ENCODE peak calls at places on chromosomes 3 and 15, in nine cellular contexts. U is SK-N-SH; Y is tibial nerve; K is pancreas; W is upper lobe of right lung; A is lower lobe of right lung; T is effector memory CD4-positive, alpha-beta T cell; D is endodermal cell; B is ovary. C is an unnamed sample. For H3K4me1, the result is how much of the 10 kb centered on the place peaks cover.

GRCh38 chr3:173411288-173412064 is 13.9 kb downstream of the NLGN1 start:
- DNase-seq in Y (no peak), T (no peak), D (no peak), B (no peak), K (no peak), W (no peak), A (peak), U (peak), C (no peak)

GRCh38 chr3:8443829-8444791 is 57.5 kb upstream of the LMCD1 start:
- DNase-seq in D (peak), K (peak), U (peak), Y (peak), W (peak), T (no peak), B (peak), A (peak), C (no peak)

GRCh38 chr3:47024932-47025331 is 45.5 kb downstream of the NBEAL2 start:
- DNase-seq in D (peak), A (no peak), T (no peak), W (no peak), U (no peak), Y (no peak), K (no peak), B (no peak), C (no peak)

GRCh38 chr15:97966924-97967620 is 6.6 kb downstream of the ARRDC4 start:
- DNase-seq in D (no peak), B (no peak), W (no peak), U (no peak), T (no peak), A (no peak), Y (no peak), K (no peak), C (no peak)

GRCh38 chr3:47664519-47664918 is 85.9 kb upstream of the CSPG5 start:
- DNase-seq in A (no peak), W (no peak), U (peak), K (no peak), T (no peak), Y (no peak), B (no peak), D (no peak), C (no peak)

GRCh38 chr3:107217161-107217560 is 160.1 kb upstream of the CCDC54 start:
- DNase-seq in T (no peak), B (no peak), A (no peak), D (no peak), Y (no peak), U (no peak), W (no peak), K (no peak), C (no peak)

GRCh38 chr3:193842029-193842782 is 249.2 kb downstream of the OPA1 start:
- DNase-seq in A (no peak), K (no peak), W (peak), U (no peak), D (peak), B (no peak), T (no peak), Y (no peak), C (no peak)

GRCh38 chr3:150077581-150078247 is 107.0 kb upstream of the PFN2 start:
- DNase-seq in Y (no peak), D (no peak), W (no peak), A (no peak), T (no peak), K (no peak), U (no peak), B (no peak), C (no peak)

GRCh38 chr3:103629391-103629790 is 1194.6 kb downstream of the ZPLD1 start:
- DNase-seq in B (no peak), K (no peak), W (no peak), T (no peak), A (no peak), D (no peak), U (no peak), Y (no peak), C (no peak)

GRCh38 chr3:158845748-158846350 is 44.0 kb downstream of the MFSD1 start:
- DNase-seq in U (peak), B (no peak), W (no peak), A (no peak), T (no peak), D (no peak), Y (no peak), K (no peak), C (peak)

GRCh38 chr15:77901251-77901881 is 176.1 kb downstream of the TBC1D2B start:
- DNase-seq in A (peak), U (no peak), T (no peak), Y (no peak), K (no peak), B (no peak), W (peak), D (peak), C (no peak)

GRCh38 chr15:82298520-82298919 is 35.9 kb downstream of the SAXO2 start:
- DNase-seq in U (no peak), W (peak), B (no peak), A (no peak), Y (no peak), D (no peak), T (peak), K (no peak), C (peak)

GRCh38 chr3:69741057-69741830 is 2.0 kb downstream of the MITF start:
- DNase-seq in T (no peak), A (no peak), K (no peak), Y (no peak), U (no peak), D (no peak), B (no peak), W (no peak), C (no peak)

GRCh38 chr3:188956839-188957489 is 214.8 kb upstream of the TPRG1 start:
- DNase-seq in B (no peak), W (no peak), A (no peak), T (no peak), U (peak), D (no peak), Y (no peak), K (no peak), C (no peak)

GRCh38 chr3:184767377-184767776 is 44.6 kb upstream of the VPS8 start:
- DNase-seq in Y (no peak), T (no peak), A (no peak), U (no peak), W (no peak), B (no peak), D (no peak), K (no peak), C (no peak)

GRCh38 chr3:146472611-146473010 is 3.2 kb upstream of the PLSCR2 start:
- DNase-seq in K (no peak), D (no peak), A (no peak), B (no peak), Y (no peak), W (no peak), U (no peak), T (no peak), C (no peak)

GRCh38 chr3:157089455-157090221 is 70.3 kb downstream of the CCNL1 start:
- DNase-seq in B (no peak), U (no peak), W (peak), D (no peak), T (peak), A (peak), Y (no peak), K (no peak), C (no peak)

GRCh38 chr3:41053220-41053619 is 146.1 kb upstream of the CTNNB1 start:
- DNase-seq in W (no peak), Y (no peak), D (no peak), A (no peak), K (no peak), B (no peak), T (no peak), U (no peak), C (no peak)

GRCh38 chr15:77009646-77010311 is 14.9 kb downstream of the PSTPIP1 start:
- DNase-seq in Y (no peak), D (no peak), T (no peak), K (no peak), U (no peak), A (no peak), B (no peak), W (no peak), C (no peak)

GRCh38 chr3:19997502-19997901 is 14.6 kb downstream of the PP2D1 start:
- DNase-seq in D (no peak), A (no peak), U (no peak), T (no peak), B (no peak), K (no peak), W (no peak), Y (no peak), C (no peak)

GRCh38 chr15:90582553-90582952 is 52.8 kb downstream of the CRTC3 start:
- DNase-seq in B (no peak), U (no peak), T (no peak), W (no peak), D (no peak), K (no peak), A (no peak), Y (no peak), C (no peak)

GRCh38 chr3:110314512-110315114 is 757.0 kb upstream of the NECTIN3 start:
- DNase-seq in D (peak), K (no peak), T (peak), W (no peak), U (peak), A (no peak), Y (peak), B (peak), C (peak)

GRCh38 chr3:98733055-98733777 is 29.9 kb upstream of the ST3GAL6 start:
- DNase-seq in Y (no peak), T (no peak), D (no peak), A (peak), K (no peak), W (peak), U (peak), B (no peak), C (no peak)

GRCh38 chr3:151843275-151843674 is 29.4 kb downstream of the AADAC start:
- DNase-seq in Y (no peak), B (no peak), W (no peak), U (no peak), T (no peak), K (no peak), A (no peak), D (no peak), C (no peak)
- H3K27ac ChIP-seq in Y (no peak), B (no peak), W (no peak), U (peak), T (no peak), K (no peak), A (no peak), D (no peak), C (no peak)

DNA sequence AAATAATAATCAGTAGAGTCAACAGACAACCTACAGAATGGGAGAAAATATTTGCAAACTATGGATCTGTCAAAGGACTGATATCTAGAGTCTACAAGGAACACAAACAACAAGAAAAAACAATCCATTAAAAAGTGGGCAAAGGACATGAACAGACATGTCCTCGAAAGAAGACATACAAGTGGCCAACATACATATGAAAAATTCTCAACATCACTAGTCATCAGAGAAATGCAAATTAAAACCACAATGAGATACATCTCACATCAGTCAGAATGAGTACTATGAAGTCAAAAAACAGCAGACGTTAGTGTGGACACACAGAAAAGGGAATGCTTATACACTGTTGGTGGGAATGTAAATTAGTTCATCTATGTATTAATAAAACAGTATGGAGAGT is 33.7 kb downstream of the SLC2A2 start:
- DNase-seq in Y (no peak), T (no peak), D (no peak), A (no peak), W (no peak), B (no peak), U (no peak), K (no peak), C (no peak)
- H3K4me1 ChIP-seq in Y (under half), T (under half), D (under half), A (under half), W (under half), B (under half), U (under half), K (under half), C (under half)

GRCh38 chr3:129003578-129004112 is 2.5 kb downstream of the EFCC1 start:
- DNase-seq in D (peak), T (peak), U (peak), Y (no peak), B (no peak), K (peak), A (peak), W (peak), C (peak)

GRCh38 chr3:129006864-129007263 is 5.8 kb downstream of the EFCC1 start:
- DNase-seq in W (no peak), D (no peak), B (no peak), T (no peak), Y (no peak), U (no peak), K (no peak), A (no peak), C (no peak)

GRCh38 chr3:129002573-129003569 is 1.8 kb downstream of the EFCC1 start:
- DNase-seq in U (no peak), T (no peak), A (no peak), D (peak), Y (no peak), K (no peak), B (no peak), W (no peak), C (no peak)

GRCh38 chr3:129005526-129006303 is 4.6 kb downstream of the EFCC1 start:
- DNase-seq in T (no peak), U (no peak), K (no peak), W (no peak), B (peak), Y (no peak), D (no peak), A (peak), C (no peak)

DNA sequence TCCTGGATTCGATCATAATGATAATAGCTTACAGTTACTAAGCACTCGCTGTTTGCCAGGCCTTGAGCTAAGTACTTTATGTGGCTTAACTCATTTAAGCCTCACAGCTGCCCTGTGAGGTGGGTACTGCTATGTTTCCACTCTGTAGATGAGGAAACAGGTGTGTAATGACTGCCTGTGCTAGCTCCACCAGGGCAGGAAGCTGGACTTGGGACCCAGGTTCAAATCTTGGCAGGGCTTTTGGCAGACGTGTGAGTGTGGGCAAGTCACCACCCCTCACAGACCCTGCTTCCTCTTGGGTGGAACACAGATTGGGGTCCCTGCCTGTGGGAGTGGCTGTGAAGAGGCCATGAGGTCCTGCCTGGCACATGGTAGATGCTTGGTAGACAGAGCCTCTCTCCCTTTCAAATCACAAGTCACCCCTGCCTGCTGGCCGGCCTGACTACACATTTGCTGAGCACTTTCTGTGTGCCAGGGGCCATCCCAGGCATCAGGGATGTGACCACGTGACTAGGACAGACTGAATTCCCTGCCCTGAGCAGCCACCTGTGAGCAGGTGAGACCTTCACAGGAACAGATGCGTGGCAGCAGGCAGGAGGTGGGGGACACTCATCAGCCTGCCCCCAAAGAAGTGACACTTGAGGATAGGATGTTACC is 3.7 kb downstream of the EFCC1 start:
- DNase-seq in B (no peak), Y (no peak), D (no peak), W (no peak), U (no peak), K (no peak), A (no peak), T (no peak), C (no peak)
- H3K27ac ChIP-seq in B (no peak), Y (no peak), D (no peak), W (peak), U (no peak), K (no peak), A (peak), T (no peak), C (no peak)

DNA sequence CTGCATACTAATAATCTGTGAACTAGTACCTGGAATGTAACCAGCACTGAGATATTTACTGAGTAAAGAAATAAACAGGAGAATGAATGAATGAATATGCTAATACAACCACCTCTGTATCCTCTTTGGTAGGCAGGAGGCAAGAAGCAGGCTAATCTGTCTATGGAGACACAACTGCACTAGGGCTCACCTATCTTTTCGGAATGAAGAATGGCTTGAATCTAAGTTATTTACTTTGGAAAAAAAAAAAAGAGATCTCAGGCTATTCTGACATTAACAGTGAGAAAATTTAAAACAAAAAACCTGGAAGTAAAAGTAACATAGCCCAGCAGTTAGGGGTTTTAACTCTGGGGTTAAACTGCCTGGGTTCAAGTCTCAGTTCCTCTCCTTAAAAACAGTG is 174.2 kb downstream of the FOXP1 start:
- DNase-seq in Y (no peak), T (no peak), A (no peak), K (no peak), D (no peak), W (no peak), B (no peak), U (no peak), C (no peak)
- H3K4me1 ChIP-seq in Y (under half), T (under half), A (under half), K (under half), D (under half), W (under half), B (under half), U (under half), C (under half)

GRCh38 chr15:50064674-50065073 is 54.4 kb downstream of the ATP8B4 start:
- DNase-seq in T (no peak), B (no peak), K (no peak), U (no peak), D (no peak), Y (no peak), A (no peak), W (no peak), C (no peak)
- H3K27ac ChIP-seq in T (no peak), B (no peak), K (no peak), U (no peak), D (no peak), Y (no peak), A (no peak), W (no peak), C (no peak)

GRCh38 chr3:143978263-143978631 is 6.6 kb downstream of the DIPK2A start:
- DNase-seq in B (no peak), Y (no peak), T (no peak), W (no peak), D (no peak), K (no peak), A (no peak), U (no peak), C (no peak)
- H3K4me1 ChIP-seq in B (under half), Y (under half), T (under half), W (under half), D (under half), K (under half), A (under half), U (under half), C (half or more)

GRCh38 chr15:84658788-84659411 is 901 bp upstream of the NMB start:
- DNase-seq in A (no peak), U (peak), W (no peak), Y (no peak), D (no peak), T (no peak), K (no peak), B (no peak), C (no peak)

GRCh38 chr15:84658080-84658787 is at the start of gene NMB:
- DNase-seq in A (peak), D (peak), W (peak), Y (peak), B (peak), U (peak), K (peak), T (peak), C (peak)

GRCh38 chr15:84661001-84661400 is 3.0 kb upstream of the NMB start:
- DNase-seq in W (no peak), U (no peak), D (no peak), A (no peak), B (no peak), K (no peak), T (no peak), Y (no peak), C (no peak)

GRCh38 chr15:84657748-84658079 is 285 bp downstream of the NMB start:
- DNase-seq in Y (no peak), A (peak), B (no peak), D (no peak), W (no peak), K (no peak), T (no peak), U (no peak), C (no peak)

DNA sequence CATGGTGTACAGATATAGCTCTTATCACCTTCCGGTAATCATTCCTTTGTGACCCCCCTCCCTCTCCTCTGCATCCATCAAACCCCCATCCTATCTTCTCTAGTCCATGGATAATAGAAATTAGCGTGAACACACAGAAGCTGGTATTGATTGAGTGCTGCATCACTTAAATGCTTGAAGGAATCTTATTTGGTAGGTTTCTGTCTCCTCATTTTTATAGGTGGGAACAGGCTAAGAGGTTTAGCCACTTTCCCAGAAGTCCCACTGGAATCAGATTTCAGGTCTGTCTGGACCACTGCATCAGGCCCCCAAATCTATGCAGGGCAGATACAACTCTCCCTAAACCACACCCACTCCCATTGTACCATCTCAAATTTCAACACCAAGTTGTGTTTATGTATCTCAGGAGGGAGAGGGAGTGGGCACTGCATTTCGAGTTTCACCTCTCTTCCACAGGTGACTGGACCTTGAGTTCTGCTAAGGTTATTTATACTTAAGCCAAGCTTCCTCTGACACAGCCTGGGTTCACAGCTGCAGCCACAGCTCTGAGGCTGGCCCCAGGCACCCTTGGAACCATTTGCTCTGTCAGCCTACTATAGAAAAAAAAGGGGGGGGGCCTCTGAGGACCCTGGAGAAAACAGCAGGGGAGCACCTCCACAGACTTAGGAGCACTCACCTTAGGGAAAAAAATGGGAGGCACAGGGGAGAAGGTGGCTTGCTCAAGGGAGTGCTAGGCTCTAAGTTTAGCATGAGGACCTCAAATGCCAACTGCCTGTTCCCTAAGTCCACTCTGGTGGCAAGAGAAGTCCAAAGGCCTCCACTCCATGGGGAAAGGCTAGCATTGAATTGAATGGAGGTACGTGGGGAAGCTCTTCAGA is 2.1 kb upstream of the NMB start:
- DNase-seq in W (no peak), Y (no peak), A (no peak), U (no peak), B (no peak), T (no peak), D (no peak), K (no peak), C (no peak)
- H3K27ac ChIP-seq in W (no peak), Y (no peak), A (no peak), U (no peak), B (no peak), T (no peak), D (no peak), K (no peak), C (no peak)

DNA sequence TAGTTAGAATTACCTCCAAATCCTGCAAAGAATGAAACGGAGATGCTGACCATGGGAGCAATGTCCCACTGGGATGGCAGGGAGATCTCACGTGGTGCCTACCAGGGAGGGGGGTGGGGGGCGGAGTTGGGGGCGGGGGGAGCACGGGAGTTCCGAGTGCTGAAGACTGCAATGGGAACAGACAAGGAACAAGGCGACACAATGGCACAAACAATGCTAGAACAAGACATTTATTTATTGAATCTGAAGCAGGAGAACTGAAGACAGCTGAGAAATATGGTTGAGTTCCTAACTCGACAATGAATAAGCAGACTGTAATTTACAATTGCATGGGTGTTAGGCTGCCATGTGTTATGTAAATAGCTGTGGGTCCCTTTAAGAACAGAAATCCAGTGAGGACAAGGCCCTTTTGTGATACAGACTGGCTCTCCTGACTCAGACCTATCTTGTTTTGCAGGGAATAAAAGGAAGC is 91.2 kb downstream of the AQP9 start:
- DNase-seq in D (peak), A (no peak), Y (no peak), W (no peak), T (no peak), B (no peak), U (no peak), K (no peak), C (no peak)
- H3K4me1 ChIP-seq in D (under half), A (under half), Y (under half), W (under half), T (under half), B (under half), U (under half), K (under half), C (under half)